ENCODE peak calls at places on chromosomes 6 and 20, in ten cellular contexts. One of them, this sample, is unnamed.

GRCh38 chr6:24936641-24937317 is 1.0 kb upstream of the RIPOR2 start:
- DNase-seq in H9: no peak
- DNase-seq in astrocyte: no peak
- DNase-seq in Calu3: no peak
- DNase-seq in heart right ventricle: no peak
- DNase-seq in fibroblast of the aortic adventitia: no peak
- DNase-seq in endothelial cell: no peak
- DNase-seq in astrocyte of the cerebellum: no peak
- DNase-seq in left ventricle myocardium inferior: no peak
- DNase-seq in hepatocyte: no peak
- DNase-seq in this sample: no peak

GRCh38 chr6:22544469-22544868 is 24.9 kb upstream of the HDGFL1 start:
- DNase-seq in astrocyte of the cerebellum: no peak
- DNase-seq in hepatocyte: no peak
- DNase-seq in heart right ventricle: no peak
- DNase-seq in H9: no peak
- DNase-seq in endothelial cell: no peak
- DNase-seq in left ventricle myocardium inferior: no peak
- DNase-seq in fibroblast of the aortic adventitia: no peak
- DNase-seq in Calu3: no peak
- DNase-seq in astrocyte: peak; percentile 16
- DNase-seq in this sample: no peak

GRCh38 chr6:148835920-148836441 is 89.2 kb downstream of the UST start:
- DNase-seq in hepatocyte: peak; percentile 16
- DNase-seq in Calu3: no peak
- DNase-seq in H9: no peak
- DNase-seq in endothelial cell: no peak
- DNase-seq in left ventricle myocardium inferior: no peak
- DNase-seq in fibroblast of the aortic adventitia: peak; percentile 86
- DNase-seq in astrocyte of the cerebellum: peak; percentile 78
- DNase-seq in astrocyte: peak; percentile 87
- DNase-seq in heart right ventricle: no peak
- DNase-seq in this sample: no peak

GRCh38 chr6:89500486-89501020 is 67.6 kb downstream of the ANKRD6 start:
- DNase-seq in astrocyte of the cerebellum: no peak
- DNase-seq in H9: no peak
- DNase-seq in left ventricle myocardium inferior: no peak
- DNase-seq in hepatocyte: no peak
- DNase-seq in endothelial cell: no peak
- DNase-seq in Calu3: no peak
- DNase-seq in astrocyte: no peak
- DNase-seq in fibroblast of the aortic adventitia: no peak
- DNase-seq in heart right ventricle: no peak
- DNase-seq in this sample: no peak

GRCh38 chr20:7452890-7453289 is 487.4 kb downstream of the HAO1 start:
- DNase-seq in endothelial cell: no peak
- DNase-seq in hepatocyte: no peak
- DNase-seq in astrocyte of the cerebellum: no peak
- DNase-seq in fibroblast of the aortic adventitia: peak; percentile 9
- DNase-seq in heart right ventricle: no peak
- DNase-seq in Calu3: no peak
- DNase-seq in left ventricle myocardium inferior: no peak
- DNase-seq in astrocyte: no peak
- DNase-seq in H9: no peak
- DNase-seq in this sample: no peak

GRCh38 chr6:109306733-109307132 is 75.5 kb downstream of the CD164 start:
- DNase-seq in hepatocyte: no peak
- DNase-seq in left ventricle myocardium inferior: no peak
- DNase-seq in Calu3: no peak
- DNase-seq in astrocyte of the cerebellum: no peak
- DNase-seq in fibroblast of the aortic adventitia: no peak
- DNase-seq in H9: no peak
- DNase-seq in heart right ventricle: no peak
- DNase-seq in endothelial cell: no peak
- DNase-seq in astrocyte: no peak
- DNase-seq in this sample: no peak

GRCh38 chr6:151154418-151154817 is 85.3 kb upstream of the AKAP12 start:
- DNase-seq in fibroblast of the aortic adventitia: peak; percentile 24
- DNase-seq in astrocyte: no peak
- DNase-seq in left ventricle myocardium inferior: peak; percentile 43
- DNase-seq in Calu3: no peak
- DNase-seq in hepatocyte: peak; percentile 46
- DNase-seq in astrocyte of the cerebellum: no peak
- DNase-seq in heart right ventricle: peak; percentile 40
- DNase-seq in H9: no peak
- DNase-seq in endothelial cell: no peak
- DNase-seq in this sample: no peak

GRCh38 chr6:2900221-2900807 is 2.8 kb downstream of the SERPINB9 start:
- DNase-seq in hepatocyte: no peak
- DNase-seq in astrocyte of the cerebellum: no peak
- DNase-seq in astrocyte: no peak
- DNase-seq in left ventricle myocardium inferior: no peak
- DNase-seq in Calu3: no peak
- DNase-seq in heart right ventricle: no peak
- DNase-seq in fibroblast of the aortic adventitia: no peak
- DNase-seq in endothelial cell: no peak
- DNase-seq in H9: peak; percentile 22
- DNase-seq in this sample: no peak

DNA sequence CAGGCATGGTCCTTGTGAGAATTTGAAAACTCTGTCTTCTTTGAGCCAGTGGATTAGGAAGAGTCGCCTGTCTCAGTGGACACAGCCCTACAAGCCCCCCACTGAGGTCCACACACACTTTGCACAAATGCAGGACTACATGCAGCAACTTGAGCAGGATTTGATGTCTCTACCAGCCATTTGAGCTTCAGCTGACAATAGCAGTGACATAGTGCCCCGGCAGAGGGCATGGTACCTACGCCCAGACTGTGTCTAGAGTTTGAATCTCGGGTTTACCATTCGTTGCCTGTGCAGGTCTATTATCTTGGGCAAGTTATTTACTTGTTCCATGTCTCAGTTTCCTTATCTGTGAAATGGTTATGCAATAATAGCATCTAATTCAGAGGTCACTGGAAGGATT is 580.1 kb downstream of the TFAP2B start:
- DNase-seq in astrocyte: no peak
- DNase-seq in left ventricle myocardium inferior: no peak
- DNase-seq in hepatocyte: no peak
- DNase-seq in Calu3: peak; percentile 37
- DNase-seq in astrocyte of the cerebellum: no peak
- DNase-seq in endothelial cell: no peak
- DNase-seq in heart right ventricle: no peak
- DNase-seq in H9: no peak
- DNase-seq in fibroblast of the aortic adventitia: no peak
- DNase-seq in this sample: no peak
- TF ChIP-seq CTCF in astrocyte: no peak
- TF ChIP-seq CTCF in left ventricle myocardium inferior: no peak
- TF ChIP-seq CTCF in hepatocyte: no peak
- TF ChIP-seq CTCF in Calu3: peak; percentile 41
- TF ChIP-seq CTCF in astrocyte of the cerebellum: no peak
- TF ChIP-seq CTCF in endothelial cell: no peak
- TF ChIP-seq CTCF in heart right ventricle: no peak
- TF ChIP-seq CTCF in H9: no peak
- TF ChIP-seq CTCF in fibroblast of the aortic adventitia: no peak
- TF ChIP-seq CTCF in this sample: no peak

DNA sequence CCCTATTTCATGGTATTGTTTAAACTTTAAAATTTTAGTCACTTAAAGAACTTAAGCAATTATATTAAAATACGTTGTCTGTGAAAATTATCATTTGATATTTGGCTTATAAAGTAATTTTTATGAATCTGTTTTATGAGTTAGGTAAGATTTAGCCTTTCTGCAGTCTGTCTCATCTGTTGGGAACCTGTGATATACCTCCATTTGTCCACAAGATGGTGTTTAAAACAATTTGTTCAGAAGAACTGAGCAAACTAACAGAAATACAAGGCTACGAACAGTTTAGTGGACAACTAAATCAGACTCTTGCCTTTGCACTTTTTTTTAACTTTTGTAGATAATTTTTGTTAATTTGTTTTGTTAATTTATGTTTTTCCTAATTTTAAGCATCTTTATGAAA is 92.4 kb downstream of the COL9A1 start:
- DNase-seq in fibroblast of the aortic adventitia: peak; percentile 2
- DNase-seq in left ventricle myocardium inferior: no peak
- DNase-seq in heart right ventricle: no peak
- DNase-seq in astrocyte of the cerebellum: no peak
- DNase-seq in endothelial cell: no peak
- DNase-seq in hepatocyte: no peak
- DNase-seq in astrocyte: no peak
- DNase-seq in H9: no peak
- DNase-seq in Calu3: no peak
- DNase-seq in this sample: no peak
- TF ChIP-seq CTCF in fibroblast of the aortic adventitia: peak; percentile 22
- TF ChIP-seq CTCF in left ventricle myocardium inferior: peak; percentile 37
- TF ChIP-seq CTCF in heart right ventricle: no peak
- TF ChIP-seq CTCF in astrocyte of the cerebellum: peak; percentile 25
- TF ChIP-seq CTCF in endothelial cell: no peak
- TF ChIP-seq CTCF in hepatocyte: peak; percentile 44
- TF ChIP-seq CTCF in astrocyte: peak; percentile 24
- TF ChIP-seq CTCF in H9: peak; percentile 59
- TF ChIP-seq CTCF in Calu3: peak; percentile 58
- TF ChIP-seq CTCF in this sample: no peak

GRCh38 chr20:57156050-57156770 is 110.2 kb downstream of the BMP7 start:
- DNase-seq in hepatocyte: no peak
- DNase-seq in astrocyte of the cerebellum: no peak
- DNase-seq in heart right ventricle: no peak
- DNase-seq in left ventricle myocardium inferior: no peak
- DNase-seq in fibroblast of the aortic adventitia: no peak
- DNase-seq in astrocyte: no peak
- DNase-seq in Calu3: no peak
- DNase-seq in endothelial cell: no peak
- DNase-seq in H9: no peak
- DNase-seq in this sample: no peak

GRCh38 chr20:57157106-57157691 is 109.2 kb downstream of the BMP7 start:
- DNase-seq in H9: no peak
- DNase-seq in fibroblast of the aortic adventitia: no peak
- DNase-seq in hepatocyte: no peak
- DNase-seq in astrocyte: no peak
- DNase-seq in astrocyte of the cerebellum: no peak
- DNase-seq in endothelial cell: no peak
- DNase-seq in left ventricle myocardium inferior: peak; percentile 68
- DNase-seq in Calu3: no peak
- DNase-seq in heart right ventricle: peak; percentile 67
- DNase-seq in this sample: no peak

GRCh38 chr20:57150559-57150958 is 115.9 kb downstream of the BMP7 start:
- DNase-seq in endothelial cell: no peak
- DNase-seq in heart right ventricle: no peak
- DNase-seq in astrocyte: no peak
- DNase-seq in fibroblast of the aortic adventitia: no peak
- DNase-seq in hepatocyte: no peak
- DNase-seq in left ventricle myocardium inferior: no peak
- DNase-seq in astrocyte of the cerebellum: no peak
- DNase-seq in H9: no peak
- DNase-seq in Calu3: no peak
- DNase-seq in this sample: no peak

GRCh38 chr20:57155415-57155814 is 111.0 kb downstream of the BMP7 start:
- DNase-seq in astrocyte: no peak
- DNase-seq in heart right ventricle: no peak
- DNase-seq in fibroblast of the aortic adventitia: no peak
- DNase-seq in endothelial cell: no peak
- DNase-seq in hepatocyte: no peak
- DNase-seq in Calu3: no peak
- DNase-seq in astrocyte of the cerebellum: no peak
- DNase-seq in H9: no peak
- DNase-seq in left ventricle myocardium inferior: no peak
- DNase-seq in this sample: no peak

DNA sequence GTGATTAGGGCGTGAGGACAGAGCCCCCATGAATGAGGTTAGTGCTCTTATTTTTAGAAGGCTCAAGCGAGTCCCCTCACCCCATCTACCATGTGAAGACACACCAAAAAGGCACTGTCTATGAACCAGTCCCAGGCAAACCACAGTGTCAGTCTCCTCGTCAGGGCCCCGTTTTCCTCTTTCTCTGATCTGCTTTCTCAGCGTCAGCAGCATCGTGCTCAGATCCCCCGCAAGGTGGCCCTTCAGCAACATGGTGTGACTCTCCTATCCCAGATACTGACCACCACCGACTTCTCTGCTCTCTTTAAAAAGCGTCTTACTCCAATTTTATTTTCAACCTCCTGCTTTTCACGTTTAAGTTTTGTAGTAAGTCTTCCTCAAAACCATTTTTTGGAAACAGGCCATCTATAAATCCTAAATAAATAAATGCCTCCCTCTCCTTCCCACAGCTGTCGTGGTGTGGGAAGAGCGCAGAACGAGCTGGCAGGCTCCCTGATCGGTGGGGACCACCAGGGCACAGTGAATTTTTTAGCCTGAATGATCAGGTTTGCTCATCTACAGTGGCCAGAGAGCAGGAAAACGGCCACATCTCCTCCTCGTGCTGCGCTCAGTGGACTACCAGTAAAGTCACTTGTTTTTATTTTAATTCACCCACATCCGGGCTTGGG is 113.1 kb downstream of the BMP7 start:
- DNase-seq in astrocyte of the cerebellum: no peak
- DNase-seq in hepatocyte: no peak
- DNase-seq in endothelial cell: no peak
- DNase-seq in astrocyte: no peak
- DNase-seq in left ventricle myocardium inferior: no peak
- DNase-seq in Calu3: no peak
- DNase-seq in H9: no peak
- DNase-seq in heart right ventricle: no peak
- DNase-seq in fibroblast of the aortic adventitia: no peak
- DNase-seq in this sample: no peak
- TF ChIP-seq CTCF in astrocyte of the cerebellum: no peak
- TF ChIP-seq CTCF in hepatocyte: no peak
- TF ChIP-seq CTCF in endothelial cell: no peak
- TF ChIP-seq CTCF in astrocyte: no peak
- TF ChIP-seq CTCF in left ventricle myocardium inferior: no peak
- TF ChIP-seq CTCF in Calu3: no peak
- TF ChIP-seq CTCF in H9: no peak
- TF ChIP-seq CTCF in heart right ventricle: no peak
- TF ChIP-seq CTCF in fibroblast of the aortic adventitia: no peak
- TF ChIP-seq CTCF in this sample: no peak

GRCh38 chr20:24780648-24781047 is 168.4 kb upstream of the CST7 start:
- DNase-seq in fibroblast of the aortic adventitia: no peak
- DNase-seq in endothelial cell: no peak
- DNase-seq in astrocyte: no peak
- DNase-seq in astrocyte of the cerebellum: no peak
- DNase-seq in H9: peak; percentile 29
- DNase-seq in Calu3: no peak
- DNase-seq in heart right ventricle: no peak
- DNase-seq in left ventricle myocardium inferior: no peak
- DNase-seq in hepatocyte: no peak
- DNase-seq in this sample: no peak

GRCh38 chr20:24782801-24783630 is 166.1 kb upstream of the CST7 start:
- DNase-seq in astrocyte of the cerebellum: no peak
- DNase-seq in H9: peak; percentile 41
- DNase-seq in Calu3: no peak
- DNase-seq in left ventricle myocardium inferior: no peak
- DNase-seq in endothelial cell: peak; percentile 49
- DNase-seq in fibroblast of the aortic adventitia: no peak
- DNase-seq in hepatocyte: no peak
- DNase-seq in heart right ventricle: no peak
- DNase-seq in astrocyte: peak; percentile 43
- DNase-seq in this sample: peak; percentile 14

GRCh38 chr20:24782221-24782620 is 166.8 kb upstream of the CST7 start:
- DNase-seq in left ventricle myocardium inferior: no peak
- DNase-seq in astrocyte: no peak
- DNase-seq in astrocyte of the cerebellum: no peak
- DNase-seq in H9: no peak
- DNase-seq in fibroblast of the aortic adventitia: no peak
- DNase-seq in Calu3: no peak
- DNase-seq in endothelial cell: no peak
- DNase-seq in hepatocyte: no peak
- DNase-seq in heart right ventricle: no peak
- DNase-seq in this sample: peak; percentile 17

GRCh38 chr20:24779886-24780285 is 169.2 kb upstream of the CST7 start:
- DNase-seq in fibroblast of the aortic adventitia: no peak
- DNase-seq in heart right ventricle: no peak
- DNase-seq in endothelial cell: no peak
- DNase-seq in Calu3: no peak
- DNase-seq in H9: peak; percentile 7
- DNase-seq in astrocyte: no peak
- DNase-seq in left ventricle myocardium inferior: no peak
- DNase-seq in hepatocyte: no peak
- DNase-seq in astrocyte of the cerebellum: no peak
- DNase-seq in this sample: no peak

GRCh38 chr20:24781061-24781980 is 167.7 kb upstream of the CST7 start:
- DNase-seq in H9: peak; percentile 54
- DNase-seq in Calu3: peak; percentile 10
- DNase-seq in left ventricle myocardium inferior: no peak
- DNase-seq in hepatocyte: peak; percentile 66
- DNase-seq in endothelial cell: peak; percentile 44
- DNase-seq in heart right ventricle: no peak
- DNase-seq in fibroblast of the aortic adventitia: peak; percentile 60
- DNase-seq in astrocyte: no peak
- DNase-seq in astrocyte of the cerebellum: no peak
- DNase-seq in this sample: peak; percentile 24
- TF ChIP-seq CTCF in H9: peak; percentile 66
- TF ChIP-seq CTCF in Calu3: no peak
- TF ChIP-seq CTCF in left ventricle myocardium inferior: peak; percentile 66
- TF ChIP-seq CTCF in hepatocyte: peak; percentile 73
- TF ChIP-seq CTCF in endothelial cell: no peak
- TF ChIP-seq CTCF in heart right ventricle: peak; percentile 27
- TF ChIP-seq CTCF in fibroblast of the aortic adventitia: peak; percentile 79
- TF ChIP-seq CTCF in astrocyte: peak; percentile 49
- TF ChIP-seq CTCF in astrocyte of the cerebellum: peak; percentile 80
- TF ChIP-seq CTCF in this sample: peak; percentile 28